ENCODE peak calls at places on chromosomes 1 and 21, in ten cellular contexts. F is thoracic aorta; D is right cardiac atrium; G is neural progenitor cell; L is neuronal stem cell; U is psoas muscle; R is naive thymus-derived CD4-positive, alpha-beta T cell; O is aorta; S is lower lobe of right lung; Q is upper lobe of left lung. P is an unnamed sample.

GRCh38 chr1:202279806-202280205 is 61.9 kb downstream of the UBE2T start:
- DNase-seq in G (no peak), L (no peak), D (no peak), S (no peak), F (no peak), U (no peak), Q (no peak), R (no peak), O (no peak), P (no peak)

GRCh38 chr1:36349839-36350238 is 26.4 kb upstream of the EVA1B start:
- DNase-seq in U (no peak), R (no peak), O (peak; percentile 64), L (no peak), F (no peak), G (no peak), D (no peak), Q (no peak), S (no peak), P (no peak)

GRCh38 chr1:169858467-169858866 is 35.2 kb downstream of the SCYL3 start:
- DNase-seq in D (no peak), R (no peak), U (no peak), O (no peak), L (no peak), F (no peak), S (no peak), Q (no peak), G (no peak), P (no peak)

GRCh38 chr21:33384851-33385331 is 18.3 kb upstream of the IFNGR2 start:
- DNase-seq in U (no peak), O (no peak), S (no peak), R (peak; percentile 73), L (no peak), D (no peak), F (no peak), G (no peak), Q (no peak), P (peak; percentile 52)

GRCh38 chr1:15919316-15919715 is 56.6 kb downstream of the ZBTB17 start:
- DNase-seq in S (no peak), R (no peak), O (no peak), F (no peak), Q (no peak), L (no peak), U (no peak), D (no peak), G (no peak), P (no peak)

GRCh38 chr1:204713541-204713940 is 28.0 kb upstream of the LRRN2 start:
- DNase-seq in F (no peak), O (no peak), L (no peak), S (no peak), D (no peak), R (no peak), G (no peak), U (no peak), Q (no peak), P (no peak)

GRCh38 chr1:170669036-170669435 is 5.1 kb downstream of the PRRX1 start:
- DNase-seq in R (no peak), Q (no peak), G (peak; percentile 19), O (no peak), D (no peak), L (no peak), F (no peak), S (no peak), U (no peak), P (no peak)

GRCh38 chr21:46207006-46207919 is 21.3 kb downstream of the LSS start:
- DNase-seq in Q (no peak), F (no peak), S (peak; percentile 43), O (peak; percentile 38), D (no peak), G (no peak), L (no peak), R (no peak), U (no peak), P (peak; percentile 54)

GRCh38 chr1:60936052-60936619 is 146.2 kb upstream of the NFIA start:
- DNase-seq in O (no peak), Q (no peak), F (no peak), U (no peak), G (no peak), R (no peak), S (no peak), D (no peak), L (no peak), P (no peak)

DNA sequence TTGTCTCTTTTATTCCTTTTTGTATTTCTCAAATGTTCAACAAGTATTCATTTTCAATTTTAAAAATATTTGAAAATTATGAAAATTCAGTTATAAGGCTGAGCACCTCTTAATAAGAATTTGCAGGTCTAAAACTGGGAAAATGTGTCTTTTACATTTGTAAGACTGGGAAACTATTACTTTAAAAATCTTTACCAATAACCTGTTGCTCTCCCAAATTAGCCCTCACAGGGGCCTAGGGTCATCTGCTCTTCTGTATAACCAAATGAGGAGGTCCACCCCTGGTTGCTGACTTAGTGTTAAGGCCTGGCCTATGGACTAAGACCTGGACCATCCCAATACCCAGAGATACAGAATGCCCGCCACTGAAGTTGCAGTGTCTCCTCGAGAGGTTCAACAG is 280.5 kb downstream of the PLPP3 start:
- DNase-seq in Q (no peak), L (no peak), R (no peak), O (no peak), S (no peak), D (no peak), G (no peak), U (no peak), F (no peak), P (no peak)
- H3K4me1 ChIP-seq in Q (no peaks in the 10 kb centered on the region), L (no peaks in the 10 kb centered on the region), R (no peaks in the 10 kb centered on the region), O (peaks cover 4% of the 10 kb centered on the region), S (no peaks in the 10 kb centered on the region), D (peaks cover 5% of the 10 kb centered on the region), G (no peaks in the 10 kb centered on the region), U (peaks cover 8% of the 10 kb centered on the region), F (no peaks in the 10 kb centered on the region), P (no peaks in the 10 kb centered on the region)

DNA sequence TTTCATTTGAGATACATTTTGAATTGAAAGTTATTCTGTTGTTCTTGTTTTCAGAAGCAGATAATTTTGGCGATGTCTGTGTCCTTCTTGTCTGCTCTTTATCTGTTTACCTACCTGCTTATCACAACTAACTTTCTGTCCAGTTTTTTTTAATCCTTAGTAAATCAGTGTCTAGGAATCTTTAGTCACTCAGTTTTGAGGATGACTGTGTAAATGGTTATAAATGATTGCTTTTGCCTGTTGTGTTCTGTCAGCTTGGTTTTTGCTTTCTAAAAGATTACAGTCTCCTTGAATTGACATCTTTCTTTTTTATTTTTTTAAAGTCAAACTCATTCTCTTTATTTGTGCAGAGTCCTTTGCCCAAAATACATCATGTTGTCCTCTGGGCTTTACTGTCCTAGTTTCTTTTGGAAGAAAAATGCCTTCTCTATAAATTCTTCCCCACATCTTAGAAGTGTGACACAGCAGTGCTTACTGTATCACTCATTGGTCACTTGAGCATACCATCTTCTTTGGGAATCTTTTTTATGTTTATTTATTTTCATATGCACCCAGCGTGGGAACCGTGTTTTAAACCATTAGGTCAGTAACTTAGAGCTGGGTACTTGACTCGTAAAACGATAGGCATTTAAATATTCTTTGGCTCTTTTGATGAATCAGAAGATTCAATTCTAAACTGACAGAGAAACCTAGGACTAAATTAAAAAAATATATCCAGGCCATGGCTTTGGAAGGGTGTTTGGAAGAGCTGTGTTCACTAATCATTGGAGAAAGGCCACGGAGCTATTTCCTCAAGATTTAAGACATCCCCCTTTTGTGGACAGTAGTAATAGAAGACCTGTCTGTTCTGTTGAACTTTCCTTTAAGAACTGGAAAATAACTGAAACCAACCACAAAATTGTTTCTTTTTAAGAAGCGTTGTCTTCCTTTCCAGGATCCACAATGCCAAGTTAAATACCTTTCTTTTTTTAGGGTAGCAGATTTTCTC is 20.9 kb downstream of the LAMC1 start:
- DNase-seq in L (no peak), G (no peak), R (no peak), Q (no peak), D (no peak), O (no peak), F (no peak), U (no peak), S (no peak), P (no peak)
- H3K4me1 ChIP-seq in L (peaks cover 7% of the 10 kb centered on the region), G (peaks cover 22% of the 10 kb centered on the region), R (no peaks in the 10 kb centered on the region), Q (peaks cover 17% of the 10 kb centered on the region), D (peaks cover 9% of the 10 kb centered on the region), O (peaks cover 5% of the 10 kb centered on the region), F (peaks cover 53% of the 10 kb centered on the region), U (peaks cover 85% of the 10 kb centered on the region), S (peaks cover 38% of the 10 kb centered on the region), P (peaks cover 4% of the 10 kb centered on the region)

DNA sequence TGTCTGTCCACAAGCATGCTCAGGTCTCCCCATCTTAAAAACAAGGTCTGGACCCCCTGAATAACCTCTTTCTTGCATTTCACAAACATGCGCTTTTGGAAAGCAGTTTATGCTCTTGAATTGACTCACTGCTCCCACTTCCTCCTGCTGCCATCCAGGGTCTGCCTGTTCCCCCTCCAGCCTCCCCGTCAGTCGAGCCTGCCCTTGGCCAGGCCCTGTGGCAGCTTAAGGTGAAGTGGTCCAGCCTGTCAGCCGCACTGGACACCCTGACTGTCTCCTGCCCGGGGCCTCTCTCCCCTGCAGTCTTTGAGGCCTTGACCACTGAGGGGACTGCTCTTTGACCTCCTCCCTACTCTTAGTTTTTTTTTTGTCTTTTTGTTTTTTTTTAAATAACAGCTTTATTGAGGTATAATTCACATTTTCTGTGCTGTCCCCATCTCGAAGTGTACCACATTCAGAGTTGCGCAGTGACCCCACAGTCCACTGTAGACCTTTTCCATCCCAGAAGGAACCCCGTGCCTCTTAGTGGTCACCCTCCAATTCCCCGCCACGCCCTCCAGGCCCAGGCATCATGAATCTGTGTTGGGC is 18.3 kb downstream of the GPR137B start:
- DNase-seq in L (no peak), D (no peak), S (no peak), O (peak; percentile 18), R (no peak), G (no peak), Q (no peak), F (no peak), U (no peak), P (no peak)
- H3K4me1 ChIP-seq in L (no peaks in the 10 kb centered on the region), D (peaks cover 9% of the 10 kb centered on the region), S (no peaks in the 10 kb centered on the region), O (no peaks in the 10 kb centered on the region), R (peaks cover 23% of the 10 kb centered on the region), G (no peaks in the 10 kb centered on the region), Q (no peaks in the 10 kb centered on the region), F (no peaks in the 10 kb centered on the region), U (no peaks in the 10 kb centered on the region), P (peaks cover 15% of the 10 kb centered on the region)

GRCh38 chr1:25567710-25568089 is 24.3 kb downstream of the LDLRAP1 start:
- DNase-seq in G (no peak), Q (no peak), R (no peak), D (no peak), F (no peak), L (no peak), U (peak; percentile 58), S (no peak), O (no peak), P (no peak)

GRCh38 chr1:25570798-25571521 is 27.6 kb downstream of the LDLRAP1 start:
- DNase-seq in G (no peak), O (no peak), D (no peak), S (no peak), U (no peak), R (no peak), F (no peak), L (no peak), Q (no peak), P (peak; percentile 64)

GRCh38 chr1:25568090-25568833 is 24.9 kb downstream of the LDLRAP1 start:
- DNase-seq in Q (no peak), L (no peak), D (peak; percentile 35), R (no peak), F (peak; percentile 51), U (peak; percentile 66), O (no peak), S (no peak), G (peak; percentile 46), P (no peak)

GRCh38 chr1:25569599-25570458 is 26.4 kb downstream of the LDLRAP1 start:
- DNase-seq in G (no peak), L (no peak), R (no peak), S (no peak), O (no peak), F (no peak), D (no peak), U (no peak), Q (no peak), P (peak; percentile 45)

GRCh38 chr1:25568834-25569598 is 25.6 kb downstream of the LDLRAP1 start:
- DNase-seq in G (no peak), D (peak; percentile 49), R (no peak), Q (no peak), L (no peak), S (no peak), O (no peak), F (peak; percentile 46), U (peak; percentile 71), P (no peak)
- H3K4me1 ChIP-seq in G (peaks cover 42% of the 10 kb centered on the region), D (no peaks in the 10 kb centered on the region), R (peaks cover 27% of the 10 kb centered on the region), Q (peaks cover 26% of the 10 kb centered on the region), L (peaks cover 49% of the 10 kb centered on the region), S (peaks cover 48% of the 10 kb centered on the region), O (peaks cover 1% of the 10 kb centered on the region), F (peaks cover 40% of the 10 kb centered on the region), U (peaks cover 53% of the 10 kb centered on the region), P (peaks cover 14% of the 10 kb centered on the region)